ENCODE peak calls at places on chromosomes 11 and 22, in nine cellular contexts. C is gastrocnemius medialis, S is spleen, P is suprapubic skin, L is heart left ventricle, V is HepG2, K is esophagus muscularis mucosa, E is sigmoid colon, Y is A549. D is an unnamed sample.

GRCh38 chr22:25908212-25908611 is 166.2 kb downstream of the MYO18B start:
- DNase-seq in C (no peak), S (no peak), P (no peak), L (no peak), V (no peak), K (no peak), E (no peak), Y (no peak), D (no peak)

GRCh38 chr11:13168281-13168680 is 109.3 kb upstream of the BMAL1 start:
- DNase-seq in C (no peak), S (no peak), P (no peak), L (no peak), V (no peak), K (peak), E (no peak), Y (no peak), D (peak)

GRCh38 chr11:121721961-121722360 is 269.2 kb upstream of the SORL1-AS1 start:
- DNase-seq in C (no peak), S (no peak), P (no peak), L (peak), V (no peak), K (no peak), E (peak), Y (no peak), D (no peak)

GRCh38 chr22:27877501-27877900 is 41.6 kb downstream of the PITPNB start:
- DNase-seq in C (no peak), S (no peak), P (no peak), L (no peak), V (no peak), K (no peak), E (no peak), Y (no peak), D (no peak)

GRCh38 chr22:27133951-27134664 is 476.7 kb downstream of the MIAT start:
- DNase-seq in C (peak), S (no peak), P (no peak), L (peak), V (no peak), K (no peak), E (peak), Y (peak), D (no peak)

GRCh38 chr22:37663521-37664140 is 5.1 kb downstream of the PDXP start:
- DNase-seq in C (no peak), S (no peak), P (no peak), L (no peak), V (no peak), K (no peak), E (peak), Y (no peak), D (no peak)

GRCh38 chr11:131583823-131584222 is 213.4 kb downstream of the NTM start:
- DNase-seq in C (no peak), S (no peak), P (no peak), L (no peak), V (no peak), K (no peak), E (no peak), Y (no peak), D (no peak)

GRCh38 chr22:41687901-41688364 is 734 bp downstream of the SNU13 start:
- DNase-seq in C (no peak), S (peak), P (no peak), L (no peak), V (no peak), K (no peak), E (no peak), Y (no peak), D (no peak)

GRCh38 chr11:43021466-43021865 is 290.3 kb upstream of the API5 start:
- DNase-seq in C (no peak), S (no peak), P (no peak), L (no peak), V (peak), K (no peak), E (no peak), Y (no peak), D (no peak)

GRCh38 chr11:11862995-11863394 is 21.2 kb downstream of the USP47 start:
- DNase-seq in C (no peak), S (no peak), P (no peak), L (no peak), V (no peak), K (no peak), E (no peak), Y (no peak), D (no peak)

GRCh38 chr22:31344369-31345330 is 1.5 kb downstream of the PATZ1 start:
- DNase-seq in C (peak), S (peak), P (no peak), L (no peak), V (no peak), K (no peak), E (peak), Y (no peak), D (peak)

GRCh38 chr22:18997306-18997924 is 61.3 kb upstream of the PRODH start:
- DNase-seq in C (no peak), S (no peak), P (no peak), L (no peak), V (no peak), K (no peak), E (no peak), Y (no peak), D (no peak)

GRCh38 chr11:63738720-63739360 is 29.7 kb downstream of the ZFTA start:
- DNase-seq in C (peak), S (no peak), P (no peak), L (peak), V (peak), K (peak), E (peak), Y (peak), D (peak)

GRCh38 chr11:12216542-12217422 is 106.4 kb downstream of the MICAL2 start:
- DNase-seq in C (no peak), S (peak), P (no peak), L (no peak), V (no peak), K (no peak), E (no peak), Y (no peak), D (peak)

GRCh38 chr11:69040581-69041260 is 8.0 kb upstream of the TPCN2 start:
- DNase-seq in C (no peak), S (no peak), P (no peak), L (no peak), V (no peak), K (no peak), E (no peak), Y (no peak), D (no peak)

GRCh38 chr22:49168219-49168813 is 659.4 kb downstream of the BRD1 start:
- DNase-seq in C (no peak), S (no peak), P (no peak), L (no peak), V (no peak), K (no peak), E (no peak), Y (no peak), D (no peak)

GRCh38 chr11:79249341-79249993 is 191.4 kb downstream of the TENM4 start:
- DNase-seq in C (no peak), S (no peak), P (no peak), L (no peak), V (no peak), K (no peak), E (no peak), Y (no peak), D (no peak)

GRCh38 chr22:49212002-49212401 is 615.7 kb downstream of the BRD1 start:
- DNase-seq in C (no peak), S (peak), P (peak), L (peak), V (no peak), K (no peak), E (peak), Y (no peak), D (no peak)

GRCh38 chr11:119905162-119905561 is 176.2 kb upstream of the NECTIN1 start:
- DNase-seq in C (no peak), S (peak), P (no peak), L (no peak), V (no peak), K (no peak), E (no peak), Y (no peak), D (no peak)

GRCh38 chr11:120137187-120137610 is 714 bp downstream of the TRIM29 start:
- DNase-seq in C (no peak), S (no peak), P (peak), L (no peak), V (no peak), K (peak), E (peak), Y (no peak), D (peak)

GRCh38 chr11:110434952-110435779 is 5.4 kb downstream of the FDX1 start:
- DNase-seq in C (peak), S (no peak), P (no peak), L (no peak), V (peak), K (no peak), E (no peak), Y (no peak), D (no peak)

GRCh38 chr11:11243790-11244469 is 109.1 kb downstream of the CSNK2A3 start:
- DNase-seq in C (no peak), S (no peak), P (no peak), L (peak), V (no peak), K (no peak), E (no peak), Y (peak), D (no peak)

GRCh38 chr22:31852691-31853370 is 91.5 kb upstream of the YWHAH start:
- DNase-seq in C (no peak), S (no peak), P (no peak), L (no peak), V (no peak), K (no peak), E (no peak), Y (no peak), D (no peak)

GRCh38 chr11:126918556-126918955 is 82.0 kb downstream of the KIRREL3 start:
- DNase-seq in C (no peak), S (no peak), P (no peak), L (no peak), V (no peak), K (no peak), E (no peak), Y (no peak), D (no peak)

GRCh38 chr11:16771350-16772140 is 33.1 kb downstream of the C11orf58 start:
- DNase-seq in C (no peak), S (no peak), P (no peak), L (no peak), V (no peak), K (peak), E (no peak), Y (no peak), D (no peak)

GRCh38 chr11:826836-827145 is 928 bp upstream of the CRACR2B start:
- DNase-seq in C (no peak), S (no peak), P (no peak), L (no peak), V (no peak), K (no peak), E (no peak), Y (no peak), D (no peak)
- TF ChIP-seq POLR2A in C (no peak), S (no peak), P (no peak), L (no peak), V (no peak), K (no peak), E (no peak), Y (no peak), D (no peak)

GRCh38 chr11:103418014-103418413 is 308.8 kb downstream of the DYNC2H1 start:
- DNase-seq in C (no peak), S (no peak), P (no peak), L (no peak), V (no peak), K (no peak), E (no peak), Y (no peak), D (no peak)

GRCh38 chr11:103420593-103420992 is 311.4 kb downstream of the DYNC2H1 start:
- DNase-seq in C (no peak), S (no peak), P (no peak), L (no peak), V (no peak), K (no peak), E (no peak), Y (no peak), D (no peak)
- H3K4me3 ChIP-seq in C (no peak), S (no peak), P (no peak), L (no peak), V (no peak), K (no peak), E (no peak), Y (no peak), D (no peak)

GRCh38 chr11:112391086-112391485 is 130.4 kb upstream of the PLET1 start:
- DNase-seq in C (no peak), S (no peak), P (no peak), L (no peak), V (no peak), K (peak), E (no peak), Y (no peak), D (no peak)

GRCh38 chr11:112382561-112382960 is 121.9 kb upstream of the PLET1 start:
- DNase-seq in C (no peak), S (no peak), P (no peak), L (no peak), V (no peak), K (no peak), E (no peak), Y (no peak), D (no peak)

GRCh38 chr11:112392860-112393259 is 132.2 kb upstream of the PLET1 start:
- DNase-seq in C (no peak), S (no peak), P (no peak), L (no peak), V (no peak), K (no peak), E (no peak), Y (no peak), D (no peak)

GRCh38 chr11:112394304-112394703 is 133.6 kb upstream of the PLET1 start:
- DNase-seq in C (no peak), S (no peak), P (no peak), L (no peak), V (no peak), K (peak), E (no peak), Y (no peak), D (no peak)

DNA sequence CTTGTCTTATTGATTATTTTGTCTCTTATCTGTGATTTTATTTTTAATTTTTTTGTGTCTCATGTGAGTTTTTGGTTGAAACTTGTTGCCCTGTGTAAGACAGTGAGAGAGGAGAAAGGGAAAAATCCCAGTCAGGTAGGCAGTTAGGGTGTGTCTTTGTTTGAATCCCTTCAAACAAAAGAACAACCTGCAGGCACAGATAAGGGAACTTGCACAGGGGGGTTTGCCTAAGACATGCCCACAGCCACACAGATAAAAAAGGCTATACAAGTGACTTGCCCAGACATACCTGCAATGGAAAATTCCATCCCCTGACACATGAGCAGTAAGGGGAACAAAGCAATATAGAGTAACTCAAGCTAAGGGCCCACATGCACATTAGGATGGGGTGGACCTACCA is 127.8 kb upstream of the PLET1 start:
- DNase-seq in C (no peak), S (no peak), P (no peak), L (no peak), V (no peak), K (no peak), E (no peak), Y (no peak), D (no peak)
- H3K27ac ChIP-seq in C (no peak), S (no peak), P (no peak), L (no peak), V (no peak), K (no peak), E (no peak), Y (no peak), D (no peak)

DNA sequence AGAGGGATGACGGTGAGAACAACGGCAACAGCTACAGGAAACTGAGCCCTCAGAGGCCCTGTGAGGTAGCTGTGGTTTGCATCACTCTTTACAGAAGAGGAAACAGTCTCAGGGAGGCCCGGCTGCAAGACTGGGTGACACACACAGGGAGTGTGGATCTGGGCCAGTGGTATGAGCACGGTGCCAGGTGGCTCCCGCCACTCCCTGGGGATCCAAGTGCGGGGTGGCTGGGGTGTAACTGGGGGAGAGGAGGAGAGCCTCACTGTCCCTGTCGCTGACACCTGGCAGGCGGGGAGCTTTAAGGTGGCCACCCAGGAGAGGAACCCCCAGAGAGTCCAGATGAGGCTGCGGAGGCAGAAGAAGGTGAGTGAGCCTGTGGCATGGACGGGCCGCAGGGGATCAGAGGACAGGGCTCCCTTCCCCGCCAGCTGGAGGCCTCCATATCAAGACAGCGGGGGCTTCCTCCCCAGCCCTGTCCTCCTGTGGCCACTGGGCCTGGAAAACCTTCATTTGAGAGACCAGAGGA is 5.6 kb downstream of the RGL4 start:
- DNase-seq in C (no peak), S (peak), P (no peak), L (peak), V (no peak), K (no peak), E (no peak), Y (no peak), D (no peak)
- TF ChIP-seq POLR2A in C (no peak), S (no peak), P (no peak), L (no peak), V (no peak), K (no peak), E (no peak), Y (no peak), D (no peak)

DNA sequence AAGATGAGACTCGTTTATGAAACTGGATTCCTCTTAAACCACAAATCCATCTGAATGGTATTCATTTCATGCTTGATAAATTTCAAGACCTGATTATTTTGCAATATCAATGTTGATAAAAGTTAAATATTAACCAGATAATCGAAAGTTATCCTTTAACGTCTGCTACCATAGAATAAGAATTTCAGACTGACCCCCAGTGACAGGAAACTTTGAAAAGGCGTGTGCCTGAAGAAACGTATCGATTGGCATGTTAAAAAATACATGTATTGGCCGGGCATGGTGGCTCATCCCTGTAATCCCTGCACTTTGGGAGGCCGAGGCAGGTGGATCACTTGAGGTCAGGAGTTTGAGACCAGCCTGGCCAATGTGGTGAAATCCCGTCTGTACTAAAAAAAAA is 13.9 kb downstream of the SCGB1A1 start:
- DNase-seq in C (no peak), S (no peak), P (no peak), L (no peak), V (peak), K (no peak), E (no peak), Y (no peak), D (no peak)
- H3K4me3 ChIP-seq in C (no peak), S (no peak), P (no peak), L (no peak), V (peak), K (no peak), E (no peak), Y (no peak), D (no peak)

GRCh38 chr11:86301742-86302091 is 323 bp upstream of the HIKESHI start:
- DNase-seq in C (no peak), S (no peak), P (no peak), L (no peak), V (no peak), K (no peak), E (no peak), Y (no peak), D (no peak)
- H3K27ac ChIP-seq in C (peak), S (peak), P (no peak), L (peak), V (no peak), K (peak), E (no peak), Y (peak), D (peak)

GRCh38 chr11:57639321-57640067 is 10.2 kb downstream of the YPEL4 start:
- DNase-seq in C (no peak), S (no peak), P (no peak), L (no peak), V (peak), K (no peak), E (no peak), Y (no peak), D (no peak)

GRCh38 chr11:57640068-57640800 is 9.5 kb downstream of the YPEL4 start:
- DNase-seq in C (no peak), S (no peak), P (no peak), L (no peak), V (no peak), K (no peak), E (no peak), Y (no peak), D (no peak)

GRCh38 chr11:57637626-57638004 is 12.1 kb downstream of the YPEL4 start:
- DNase-seq in C (no peak), S (no peak), P (no peak), L (no peak), V (no peak), K (no peak), E (no peak), Y (no peak), D (no peak)

GRCh38 chr11:57638811-57639320 is 10.8 kb downstream of the YPEL4 start:
- DNase-seq in C (no peak), S (no peak), P (no peak), L (no peak), V (no peak), K (no peak), E (no peak), Y (no peak), D (no peak)

DNA sequence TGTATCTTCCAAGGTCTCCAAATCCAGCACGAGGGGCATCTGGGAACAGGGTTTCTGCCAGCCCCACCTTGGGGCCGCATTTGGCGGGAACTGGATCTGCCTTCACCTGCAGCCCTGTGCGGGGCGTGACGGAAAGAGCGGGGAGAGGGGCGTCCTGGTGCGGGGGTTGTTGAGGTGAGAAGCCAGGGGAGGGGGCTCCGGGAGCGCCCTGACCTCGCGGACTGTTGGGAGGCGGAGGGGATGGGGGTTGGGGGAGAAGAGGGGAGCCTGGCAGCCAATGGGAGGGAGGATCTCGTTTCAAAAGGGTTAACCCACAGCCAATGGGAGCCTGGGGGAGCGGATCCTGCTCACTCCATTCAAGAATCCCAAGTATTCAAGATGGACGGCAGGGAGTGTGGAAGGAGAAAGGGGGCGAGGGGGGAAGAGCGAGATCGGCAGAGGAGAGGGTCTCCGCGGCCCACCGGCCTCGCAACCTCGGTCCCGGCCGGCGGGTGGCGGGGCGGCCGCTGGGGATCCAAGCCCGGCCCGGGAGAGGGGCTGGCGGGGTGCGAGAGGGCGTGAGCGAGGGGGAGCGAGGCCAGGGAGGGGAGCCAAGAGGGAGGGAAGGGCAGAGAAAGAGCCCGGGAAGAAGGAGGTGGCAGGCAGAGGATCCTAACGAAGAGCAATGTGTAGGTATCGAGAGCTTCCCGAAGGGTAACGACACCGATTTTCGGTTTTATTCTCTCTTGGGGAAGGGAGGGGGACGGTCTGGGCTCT is 11.5 kb downstream of the YPEL4 start:
- DNase-seq in C (no peak), S (no peak), P (no peak), L (peak), V (peak), K (no peak), E (peak), Y (peak), D (peak)
- TF ChIP-seq POLR2A in C (no peak), S (no peak), P (no peak), L (no peak), V (no peak), K (no peak), E (no peak), Y (peak), D (peak)

DNA sequence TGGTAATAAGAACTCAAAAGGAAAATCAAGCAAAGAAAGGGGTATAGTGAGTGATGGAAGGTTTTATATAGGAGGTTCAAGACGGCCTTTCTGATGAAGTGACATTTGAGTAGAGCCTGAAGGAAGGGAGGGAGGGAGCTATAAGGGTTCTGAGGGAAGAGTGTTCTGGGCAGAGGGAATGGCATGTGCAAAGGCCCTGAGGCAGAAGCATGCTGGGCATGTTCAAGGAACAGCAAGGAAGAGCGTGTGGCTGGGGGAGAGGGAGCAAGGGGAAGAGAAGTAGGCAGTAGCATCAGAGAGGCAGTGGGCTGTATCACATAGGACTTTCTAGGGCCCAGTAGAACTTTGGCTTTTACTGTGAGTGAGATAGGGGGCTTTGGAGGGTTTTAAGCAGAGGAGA is 108.9 kb upstream of the NAV2 start:
- DNase-seq in C (no peak), S (no peak), P (no peak), L (no peak), V (no peak), K (peak), E (no peak), Y (no peak), D (no peak)
- H3K4me3 ChIP-seq in C (no peak), S (no peak), P (no peak), L (no peak), V (no peak), K (no peak), E (no peak), Y (no peak), D (no peak)